ENCODE peak calls at places on chromosome 19, in seven cellular contexts. D is DMS 273 treated with DMSO at 0.1 percent for 48 hours, R is SHP77 treated with DMSO at 0.1 percent for 48 hours, L is cardiac muscle cell, H is epithelial cell of prostate, Q is fibroblast of mammary gland, F is RKO. U is an unnamed sample.

GRCh38 chr19:52527954-52528326 is 472 bp downstream of the ZNF808 start:
- DNase-seq in R (no peak), L (peak), H (no peak), D (no peak), F (no peak), Q (peak), U (peak)

GRCh38 chr19:45927565-45928261 is 13.1 kb upstream of the NANOS2 start:
- DNase-seq in H (peak), Q (peak), D (peak), R (peak), F (peak), L (peak), U (peak)

GRCh38 chr19:30670562-30671513 is 298.7 kb downstream of the ZNF536 start:
- DNase-seq in R (no peak), H (no peak), L (no peak), D (no peak), Q (no peak), F (no peak), U (no peak)

GRCh38 chr19:1445932-1446712 is 3.8 kb upstream of the APC2 start:
- DNase-seq in H (no peak), R (no peak), L (no peak), D (no peak), Q (no peak), F (peak), U (no peak)

GRCh38 chr19:48754950-48755645 is at the start of gene FGF21:
- DNase-seq in D (no peak), F (no peak), L (no peak), R (peak), H (no peak), Q (no peak), U (peak)

GRCh38 chr19:5880604-5881078 is 10.3 kb upstream of the FUT5 start:
- DNase-seq in D (no peak), F (no peak), L (peak), Q (peak), H (no peak), R (peak), U (peak)

GRCh38 chr19:36081385-36081784 is 26.7 kb downstream of the WDR62 start:
- DNase-seq in D (no peak), H (no peak), L (no peak), R (no peak), F (no peak), Q (peak), U (no peak)

GRCh38 chr19:13025819-13026477 is 30.7 kb downstream of the NFIX start:
- DNase-seq in F (no peak), D (no peak), H (no peak), L (no peak), Q (no peak), R (no peak), U (no peak)

GRCh38 chr19:5805465-5806132 is 732 bp downstream of the NRTN start:
- DNase-seq in Q (no peak), R (peak), D (peak), H (no peak), L (peak), F (peak), U (peak)

GRCh38 chr19:12111176-12111575 is 29.0 kb downstream of the ZNF20 start:
- DNase-seq in F (peak), D (no peak), R (no peak), H (no peak), Q (no peak), L (no peak), U (peak)

GRCh38 chr19:46480409-46480808 is 9.0 kb upstream of the PNMA8A start:
- DNase-seq in F (no peak), L (peak), D (peak), R (no peak), H (no peak), Q (peak), U (peak)

GRCh38 chr19:44807652-44808462 is 1.0 kb upstream of the BCAM start:
- DNase-seq in D (no peak), F (peak), L (peak), Q (peak), R (peak), H (no peak), U (peak)

GRCh38 chr19:33740811-33741396 is 55.8 kb upstream of the KCTD15 start:
- DNase-seq in L (peak), D (no peak), Q (peak), H (no peak), F (peak), R (no peak), U (peak)

GRCh38 chr19:6034512-6034911 is 56.6 kb upstream of the RANBP3 start:
- DNase-seq in D (no peak), L (no peak), F (no peak), H (no peak), R (no peak), Q (no peak), U (no peak)

GRCh38 chr19:4304509-4305252 is at the start of gene FSD1:
- DNase-seq in Q (peak), F (no peak), L (peak), D (peak), R (peak), H (no peak), U (peak)

GRCh38 chr19:23410155-23410554 is 14.9 kb upstream of the ZNF91 start:
- DNase-seq in Q (no peak), H (no peak), R (no peak), F (no peak), L (no peak), D (no peak), U (no peak)

GRCh38 chr19:28705008-28705407 is 507.9 kb downstream of the UQCRFS1 start:
- DNase-seq in R (no peak), H (peak), Q (peak), L (peak), D (no peak), F (peak), U (peak)

GRCh38 chr19:13347351-13347750 is 158.9 kb downstream of the CACNA1A start:
- DNase-seq in F (no peak), L (no peak), H (no peak), R (no peak), Q (no peak), D (peak), U (no peak)

GRCh38 chr19:35975608-35976214 is 19.3 kb upstream of the SDHAF1 start:
- DNase-seq in L (peak), F (peak), Q (peak), H (no peak), R (no peak), D (no peak), U (peak)